ENCODE peak calls at places on chromosome 6, in four cellular contexts. Y, M, D and X are unnamed samples.

GRCh38 chr6:143098054-143098673 is 37.5 kb downstream of the AIG1 start:
- DNase-seq in Y (no peak), M (no peak), D (no peak), X (no peak)

GRCh38 chr6:122783401-122783800 is 3.9 kb downstream of the FABP7 start:
- DNase-seq in Y (no peak), M (no peak), D (no peak), X (no peak)

GRCh38 chr6:70241991-70242420 is 60.9 kb downstream of the COL9A1 start:
- DNase-seq in Y (no peak), M (no peak), D (no peak), X (no peak)

GRCh38 chr6:3200682-3201081 is 26.8 kb downstream of the TUBB2B start:
- DNase-seq in Y (no peak), M (no peak), D (no peak), X (no peak)

GRCh38 chr6:40520108-40520507 is 67.1 kb downstream of the LRFN2 start:
- DNase-seq in Y (no peak), M (no peak), D (no peak), X (no peak)

GRCh38 chr6:1436334-1437306 is 47.2 kb downstream of the FOXF2 start:
- DNase-seq in Y (peak; percentile 72), M (no peak), D (peak; percentile 85), X (peak; percentile 84)

GRCh38 chr6:85449818-85450577 is at the start of gene NT5E:
- DNase-seq in Y (peak; percentile 69), M (peak; percentile 23), D (peak; percentile 89), X (no peak)

GRCh38 chr6:31446481-31446880 is 43.1 kb downstream of the MICA start:
- DNase-seq in Y (peak; percentile 43), M (no peak), D (no peak), X (no peak)

GRCh38 chr6:28940294-28940858 is 16.6 kb upstream of the TRIM27 start:
- DNase-seq in Y (no peak), M (no peak), D (peak; percentile 76), X (peak; percentile 60)

GRCh38 chr6:17724341-17724740 is 17.6 kb upstream of the NUP153 start:
- DNase-seq in Y (peak; percentile 67), M (no peak), D (no peak), X (no peak)

DNA sequence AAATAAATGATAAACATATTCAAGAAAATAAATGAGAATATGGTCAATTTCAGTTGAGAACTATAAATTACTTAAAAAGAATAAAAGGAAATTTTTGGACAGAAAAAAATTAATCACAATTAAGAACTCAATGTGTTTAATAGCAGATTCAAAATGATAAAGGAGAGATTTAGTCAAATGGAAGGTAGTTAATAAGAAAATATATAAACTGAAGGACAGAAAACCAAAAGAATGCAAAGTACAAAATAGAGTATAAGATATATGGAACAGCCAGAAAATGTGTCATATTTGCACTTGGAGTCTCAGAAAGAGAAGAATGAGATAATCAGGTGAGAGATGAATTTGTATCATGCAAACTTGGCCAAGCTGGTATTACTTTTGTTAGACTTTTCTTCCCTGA is 201.8 kb upstream of the ARID1B start:
- DNase-seq in Y (no peak), M (no peak), D (no peak), X (no peak)
- H3K27ac ChIP-seq in Y (no peak overlapping the region), M (no peak overlapping the region), D (no peak overlapping the region), X (no peak overlapping the region)

GRCh38 chr6:36683145-36683655 is 4.7 kb downstream of the CDKN1A start:
- DNase-seq in Y (no peak), M (no peak), D (no peak), X (no peak)
- H3K4me3 ChIP-seq in Y (peak overlapping the region; percentile 35), M (no peak overlapping the region), D (no peak overlapping the region), X (no peak overlapping the region)

DNA sequence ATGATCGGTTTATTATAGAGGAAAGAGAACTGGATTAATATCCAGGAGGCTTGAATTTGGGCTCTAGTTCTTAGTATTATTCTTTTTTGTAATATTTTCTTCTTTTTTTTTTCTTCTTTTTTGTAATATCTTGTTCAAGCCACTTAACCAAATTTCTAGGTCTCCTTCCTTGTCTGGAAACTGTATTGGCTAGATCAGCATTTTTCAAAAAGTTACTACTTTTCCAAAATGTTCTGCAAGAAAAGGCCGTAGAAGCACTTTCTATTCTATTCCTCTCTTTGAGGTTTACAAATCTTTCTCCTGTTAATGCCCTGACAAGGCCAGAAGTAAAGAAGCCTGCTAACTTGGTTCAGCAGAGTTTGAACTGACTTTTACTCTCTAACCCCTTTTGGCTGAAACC is 12.0 kb downstream of the BMP6 start:
- DNase-seq in Y (no peak), M (no peak), D (no peak), X (no peak)
- H3K4me1 ChIP-seq in Y (no peaks in the 10 kb centered on the region), M (no peaks in the 10 kb centered on the region), D (peaks cover 4% of the 10 kb centered on the region), X (no peaks in the 10 kb centered on the region)

GRCh38 chr6:34374112-34374907 is 18.2 kb downstream of the NUDT3 start:
- DNase-seq in Y (no peak), M (no peak), D (no peak), X (no peak)
- H3K27ac ChIP-seq in Y (no peak overlapping the region), M (peak overlapping the region; percentile 39), D (no peak overlapping the region), X (no peak overlapping the region)

DNA sequence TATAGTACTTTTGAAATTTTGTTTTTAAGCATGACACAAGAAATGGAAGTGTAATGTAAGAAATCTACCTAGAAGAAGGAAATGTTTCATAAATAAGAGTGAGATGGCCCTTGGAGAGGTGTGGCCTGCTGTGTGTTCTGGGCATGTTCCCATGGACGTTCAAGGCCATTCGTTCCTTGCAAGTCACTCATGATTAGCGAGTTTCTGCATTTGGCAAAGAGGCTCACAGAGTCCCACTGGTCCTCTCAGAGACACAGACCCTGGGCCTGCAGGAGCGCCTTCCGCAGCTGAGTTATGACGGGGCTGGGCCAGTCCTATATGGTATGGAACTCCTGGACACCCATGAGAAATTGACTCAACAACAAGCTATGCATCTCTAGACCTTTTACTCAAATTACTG is 7.2 kb downstream of the THBS2 start:
- DNase-seq in Y (no peak), M (no peak), D (no peak), X (no peak)
- H3K4me3 ChIP-seq in Y (no peak overlapping the region), M (no peak overlapping the region), D (no peak overlapping the region), X (no peak overlapping the region)

GRCh38 chr6:37554480-37554819 is 54.8 kb upstream of the CCDC167 start:
- DNase-seq in Y (peak; percentile 66), M (no peak), D (no peak), X (no peak)
- H3K4me1 ChIP-seq in Y (peaks cover 15% of the 10 kb centered on the region), M (peaks cover 5% of the 10 kb centered on the region), D (no peaks in the 10 kb centered on the region), X (no peaks in the 10 kb centered on the region)